ENCODE peak calls at places on chromosomes 3 and 15, in four cellular contexts. N is T47D, I is HCT116, J is K562. Y is an unnamed sample.

GRCh38 chr3:51620543-51620942 is 50.5 kb upstream of the TEX264 start:
- DNase-seq in N (no peak), I (no peak), J (no peak), Y (no peak)

GRCh38 chr15:52252781-52253180 is 42.8 kb downstream of the MYO5C start:
- DNase-seq in J (no peak), N (no peak), I (peak; percentile 81), Y (no peak)

GRCh38 chr3:47533481-47533880 is 20.0 kb upstream of the ELP6 start:
- DNase-seq in I (no peak), N (no peak), J (no peak), Y (no peak)

GRCh38 chr15:33932734-33933133 is 35.6 kb upstream of the CHRM5 start:
- DNase-seq in I (no peak), J (no peak), N (no peak), Y (no peak)

GRCh38 chr3:380801-381200 is 184.2 kb downstream of the CHL1 start:
- DNase-seq in N (no peak), I (no peak), J (no peak), Y (no peak)

GRCh38 chr3:15241341-15241740 is 35.3 kb downstream of the CAPN7 start:
- DNase-seq in I (peak; percentile 13), J (peak; percentile 67), N (no peak), Y (no peak)

GRCh38 chr15:28094732-28095521 is 4.2 kb downstream of the OCA2 start:
- DNase-seq in I (no peak), N (peak; percentile 35), J (no peak), Y (no peak)

GRCh38 chr3:179613807-179614206 is 9.2 kb downstream of the NDUFB5 start:
- DNase-seq in I (no peak), N (no peak), J (no peak), Y (no peak)

DNA sequence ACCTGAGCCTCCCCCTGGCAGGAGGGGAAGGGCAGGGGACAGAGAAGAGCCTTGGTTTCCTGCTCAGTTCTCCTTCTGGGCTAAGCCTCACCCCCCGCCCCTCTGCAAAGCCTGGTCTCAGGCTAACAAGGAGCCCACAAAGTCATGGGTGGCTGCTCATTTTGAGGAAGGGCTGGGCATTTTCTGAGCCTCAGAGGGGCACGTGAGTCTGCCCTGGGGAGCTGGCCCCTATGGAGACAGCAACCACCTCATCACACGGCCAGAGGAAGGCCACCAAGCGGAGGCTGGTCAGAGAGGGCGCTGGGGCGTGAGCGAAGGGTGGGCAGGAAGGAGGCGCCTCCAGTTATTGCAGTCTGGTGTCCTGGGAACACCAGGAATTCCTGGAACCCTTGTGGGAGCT is 18.7 kb downstream of the ABTB1 start:
- DNase-seq in I (no peak), J (no peak), N (no peak), Y (no peak)
- TF ChIP-seq JUND in I (no peak), J (no peak), N (no peak), Y (no peak)

DNA sequence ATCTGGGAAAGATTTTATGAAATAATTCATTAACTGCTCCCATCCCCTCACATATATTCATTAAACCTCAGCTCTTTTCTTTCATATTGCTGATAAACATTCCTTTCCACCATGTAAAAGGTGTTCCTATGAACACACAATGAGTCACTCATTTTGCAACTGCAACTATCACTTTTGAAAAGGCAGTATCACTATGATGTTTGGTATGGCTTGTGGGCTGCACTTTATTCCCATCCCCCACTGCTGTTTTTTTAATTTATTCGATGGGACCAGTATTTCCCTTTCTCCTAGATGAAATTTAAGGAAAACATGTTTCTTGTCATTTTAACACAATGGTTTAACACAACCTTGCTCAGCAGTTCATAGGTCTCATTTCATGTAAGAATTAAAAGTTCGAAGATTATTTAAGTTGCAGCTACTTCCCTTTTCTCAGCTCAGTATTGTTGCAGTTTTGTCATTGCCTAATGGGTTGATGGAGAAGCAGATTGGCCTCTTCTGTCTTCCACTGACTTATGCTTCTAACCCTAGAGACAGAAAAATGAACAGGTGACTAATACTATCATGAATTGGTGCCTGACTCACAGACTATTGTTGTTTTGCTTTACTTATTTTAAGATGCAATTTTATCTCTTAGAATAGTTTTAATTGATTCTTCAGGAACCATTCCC is 280.3 kb downstream of the ZPLD1 start:
- DNase-seq in N (no peak), J (no peak), I (peak; percentile 23), Y (no peak)
- TF ChIP-seq JUND in N (no peak), J (no peak), I (peak; percentile 42), Y (no peak)

DNA sequence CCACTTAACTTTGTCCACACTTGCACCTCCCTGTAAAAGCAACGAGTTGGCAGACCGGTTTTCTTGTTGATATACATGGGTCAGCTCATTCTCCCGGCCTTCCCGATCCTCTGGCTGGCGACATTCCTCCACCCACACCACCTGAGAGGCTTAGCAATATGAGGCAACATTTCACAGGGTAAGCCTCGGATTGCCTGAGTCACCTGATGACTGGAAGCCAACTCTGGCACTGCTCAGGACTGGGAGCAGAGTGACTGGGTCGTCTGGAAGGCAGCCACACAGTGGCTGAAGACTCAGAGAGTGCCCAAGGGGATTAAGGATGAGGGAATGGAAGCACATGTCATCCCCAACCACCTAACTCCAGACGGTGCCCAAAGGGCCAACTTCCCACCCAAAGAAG is 9.8 kb downstream of the HOMER2 start:
- DNase-seq in J (no peak), N (peak; percentile 35), I (peak; percentile 60), Y (no peak)
- TF ChIP-seq JUND in J (no peak), N (no peak), I (peak; percentile 63), Y (no peak)

GRCh38 chr3:81216192-81216591 is 545.3 kb downstream of the GBE1 start:
- DNase-seq in N (no peak), J (no peak), I (no peak), Y (no peak)

GRCh38 chr3:81218023-81218422 is 543.4 kb downstream of the GBE1 start:
- DNase-seq in J (no peak), N (peak; percentile 1), I (no peak), Y (no peak)

GRCh38 chr3:81214626-81215025 is 546.8 kb downstream of the GBE1 start:
- DNase-seq in N (no peak), I (no peak), J (no peak), Y (no peak)
- TF ChIP-seq JUND in N (no peak), I (no peak), J (no peak), Y (no peak)

Y was measured in H1.